ENCODE peak calls at places on chromosomes 13 and 19, in nine cellular contexts. Z is thyroid gland, E is ovary, Y is IMR-90, U is A549, K is adrenal gland, A is gastrocnemius medialis, H is heart left ventricle, Q is body of pancreas. X is an unnamed sample.

GRCh38 chr13:59261928-59262488 is 901.7 kb downstream of the DIAPH3 start:
- DNase-seq in K (no peak), Y (peak), A (no peak), U (peak), Z (peak), Q (no peak), E (no peak), H (no peak), X (no peak)

GRCh38 chr19:7500811-7501450 is 12.1 kb upstream of the PEX11G start:
- DNase-seq in U (peak), Q (peak), Y (peak), A (no peak), E (peak), K (peak), H (peak), Z (no peak), X (no peak)

GRCh38 chr19:15631817-15632216 is 8.9 kb upstream of the CYP4F3 start:
- DNase-seq in E (no peak), Y (no peak), Q (no peak), H (no peak), K (peak), Z (no peak), U (no peak), A (no peak), X (peak)

GRCh38 chr13:93775507-93776108 is 549.0 kb downstream of the GPC6 start:
- DNase-seq in A (no peak), K (no peak), E (no peak), H (no peak), Y (peak), Q (no peak), U (no peak), Z (no peak), X (no peak)

GRCh38 chr19:43781630-43782310 is 997 bp upstream of the KCNN4 start:
- DNase-seq in Y (no peak), U (no peak), Z (no peak), Q (no peak), E (no peak), K (no peak), A (no peak), H (no peak), X (no peak)

GRCh38 chr13:98746968-98747367 is 5.5 kb downstream of the SLC15A1 start:
- DNase-seq in K (no peak), Q (no peak), U (peak), H (no peak), E (no peak), A (no peak), Z (no peak), Y (no peak), X (no peak)

GRCh38 chr13:48775804-48776203 is 122.1 kb downstream of the CYSLTR2 start:
- DNase-seq in Z (no peak), K (no peak), Q (no peak), Y (peak), E (no peak), A (no peak), H (no peak), U (no peak), X (no peak)

GRCh38 chr13:97749174-97749573 is 204.3 kb upstream of the IPO5 start:
- DNase-seq in Q (no peak), K (no peak), E (no peak), H (no peak), A (no peak), Z (no peak), U (peak), Y (peak), X (no peak)

GRCh38 chr19:43595605-43595998 is 332 bp downstream of the IRGQ start:
- DNase-seq in H (no peak), U (no peak), A (no peak), E (peak), Q (no peak), Y (no peak), K (no peak), Z (peak), X (no peak)

GRCh38 chr13:73473016-73473415 is 414.2 kb downstream of the KLF5 start:
- DNase-seq in K (no peak), Z (no peak), A (no peak), Y (no peak), H (no peak), E (no peak), Q (no peak), U (no peak), X (no peak)

GRCh38 chr13:109712187-109712601 is 74.2 kb downstream of the IRS2 start:
- DNase-seq in E (no peak), Z (no peak), H (no peak), Q (no peak), U (no peak), A (no peak), Y (no peak), K (no peak), X (no peak)

GRCh38 chr19:5692785-5693194 is 2.7 kb downstream of the RPL36 start:
- DNase-seq in A (no peak), K (no peak), Z (no peak), Q (no peak), Y (no peak), U (peak), E (no peak), H (no peak), X (no peak)

GRCh38 chr19:32750441-32751055 is 31.0 kb downstream of the TDRD12 start:
- DNase-seq in U (no peak), E (no peak), Y (no peak), H (no peak), K (no peak), Q (no peak), Z (no peak), A (no peak), X (no peak)

GRCh38 chr19:2087621-2088100 is 8.5 kb downstream of the MOB3A start:
- DNase-seq in K (no peak), Q (peak), H (no peak), Z (no peak), E (no peak), A (no peak), U (no peak), Y (no peak), X (no peak)
- TF ChIP-seq CTCF in K (no peak), Q (no peak), H (no peak), Z (no peak), E (no peak), A (no peak), U (no peak), Y (no peak), X (no peak)

GRCh38 chr19:48966541-48967345 is 1.6 kb downstream of the FTL start:
- DNase-seq in A (no peak), Q (no peak), H (no peak), K (no peak), U (no peak), Z (peak), Y (no peak), E (no peak), X (no peak)
- TF ChIP-seq POLR2A in A (no peak), Q (no peak), H (no peak), K (no peak), U (peak), Z (no peak), Y (no peak), E (peak), X (peak)

DNA sequence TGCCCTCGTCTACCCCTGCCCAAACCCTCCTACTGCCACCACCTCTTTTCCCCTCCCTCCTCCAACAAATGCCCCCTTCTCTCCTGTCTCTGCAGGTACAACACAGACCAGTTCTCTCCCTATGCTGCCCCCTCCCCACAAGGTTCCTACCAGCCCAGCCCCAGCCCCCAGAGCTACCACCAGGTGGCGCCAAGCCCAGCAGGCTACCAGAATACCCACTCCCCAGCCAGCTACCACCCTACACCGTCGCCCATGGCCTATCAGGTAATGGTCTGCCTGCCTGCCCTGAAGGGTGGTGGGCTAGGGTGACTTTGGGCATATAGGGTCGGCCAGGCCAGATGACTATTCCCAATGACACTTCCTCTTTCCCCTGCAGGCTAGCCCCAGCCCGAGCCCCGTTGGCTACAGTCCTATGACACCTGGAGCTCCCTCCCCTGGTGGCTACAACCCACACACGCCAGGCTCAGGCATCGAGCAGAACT is 6.5 kb upstream of the TIMM50 start:
- DNase-seq in Y (peak), Q (peak), A (no peak), H (peak), E (peak), U (peak), Z (peak), K (peak), X (peak)
- TF ChIP-seq CTCF in Y (peak), Q (peak), A (peak), H (peak), E (peak), U (peak), Z (peak), K (peak), X (peak)

DNA sequence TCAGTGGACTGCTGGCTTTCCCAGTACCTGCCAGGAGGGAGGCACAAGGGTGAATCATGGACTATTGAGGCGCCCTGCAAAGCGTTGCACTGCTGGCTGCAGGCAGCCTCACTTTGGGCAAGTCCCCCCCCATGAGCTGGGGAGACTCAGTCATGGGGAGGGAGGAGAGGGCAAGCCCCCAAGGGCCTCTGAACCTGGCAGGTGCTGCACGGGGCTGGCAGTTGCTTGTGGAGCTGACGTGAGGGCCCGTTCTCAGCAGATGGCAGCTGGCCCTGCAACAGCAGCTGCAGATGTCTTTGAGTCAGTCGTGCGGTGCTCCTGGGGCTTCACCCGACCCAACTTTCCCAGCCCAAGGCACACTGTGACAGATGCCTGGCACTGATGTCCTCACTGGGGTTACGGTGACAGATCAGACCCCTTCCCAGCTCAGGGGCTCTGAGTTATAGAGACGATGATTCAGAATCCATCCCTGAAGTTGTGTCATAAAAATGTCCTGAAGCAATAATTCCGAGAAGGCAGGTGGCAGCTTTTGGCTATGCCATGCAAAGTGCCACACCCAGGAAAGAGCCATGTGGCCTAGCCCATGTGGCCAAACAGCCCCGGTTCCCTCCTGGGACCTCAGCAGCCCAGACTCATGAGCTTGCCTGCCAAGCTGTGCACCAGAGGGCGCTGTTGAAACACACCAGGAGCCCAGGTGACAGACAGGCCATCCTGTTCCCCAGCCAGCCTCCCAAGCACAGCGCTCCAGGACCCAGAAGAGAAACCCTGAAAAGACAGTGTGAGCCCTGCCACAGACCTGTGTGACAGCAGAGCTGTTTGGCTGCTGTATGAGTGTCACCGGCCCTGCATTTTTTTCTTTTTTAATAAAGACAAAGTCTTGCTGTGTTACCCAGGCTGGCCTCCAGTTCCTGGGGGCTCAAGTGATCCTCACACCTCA is 53.6 kb upstream of the LDLR start:
- DNase-seq in A (peak), Q (peak), H (peak), E (peak), K (peak), U (peak), Z (peak), Y (peak), X (peak)
- TF ChIP-seq POLR2A in A (no peak), Q (no peak), H (no peak), E (no peak), K (no peak), U (no peak), Z (no peak), Y (no peak), X (no peak)

DNA sequence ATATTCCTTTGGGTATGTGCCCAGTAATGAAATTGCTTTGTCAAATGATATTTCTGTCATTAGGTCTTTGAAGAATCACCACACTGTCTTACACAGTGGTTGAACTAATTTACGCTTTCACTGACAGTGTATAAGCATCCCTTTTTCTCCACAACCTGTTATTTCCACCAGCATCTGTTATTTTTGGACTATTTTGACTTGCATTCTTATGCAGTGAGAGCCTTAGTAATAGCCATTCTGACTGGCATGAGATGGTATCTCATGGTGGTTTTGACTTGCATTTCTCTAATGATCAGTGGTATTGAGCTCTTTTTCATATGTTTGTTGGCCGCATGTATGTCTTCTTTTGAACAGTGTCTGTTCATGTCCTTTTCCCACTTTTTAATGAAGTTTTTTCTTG is 92.0 kb upstream of the SPATA13 start:
- DNase-seq in K (no peak), Q (no peak), E (no peak), Y (no peak), A (no peak), Z (no peak), H (no peak), U (no peak), X (no peak)
- TF ChIP-seq CTCF in K (no peak), Q (no peak), E (no peak), Y (no peak), A (no peak), Z (no peak), H (no peak), U (no peak), X (no peak)

DNA sequence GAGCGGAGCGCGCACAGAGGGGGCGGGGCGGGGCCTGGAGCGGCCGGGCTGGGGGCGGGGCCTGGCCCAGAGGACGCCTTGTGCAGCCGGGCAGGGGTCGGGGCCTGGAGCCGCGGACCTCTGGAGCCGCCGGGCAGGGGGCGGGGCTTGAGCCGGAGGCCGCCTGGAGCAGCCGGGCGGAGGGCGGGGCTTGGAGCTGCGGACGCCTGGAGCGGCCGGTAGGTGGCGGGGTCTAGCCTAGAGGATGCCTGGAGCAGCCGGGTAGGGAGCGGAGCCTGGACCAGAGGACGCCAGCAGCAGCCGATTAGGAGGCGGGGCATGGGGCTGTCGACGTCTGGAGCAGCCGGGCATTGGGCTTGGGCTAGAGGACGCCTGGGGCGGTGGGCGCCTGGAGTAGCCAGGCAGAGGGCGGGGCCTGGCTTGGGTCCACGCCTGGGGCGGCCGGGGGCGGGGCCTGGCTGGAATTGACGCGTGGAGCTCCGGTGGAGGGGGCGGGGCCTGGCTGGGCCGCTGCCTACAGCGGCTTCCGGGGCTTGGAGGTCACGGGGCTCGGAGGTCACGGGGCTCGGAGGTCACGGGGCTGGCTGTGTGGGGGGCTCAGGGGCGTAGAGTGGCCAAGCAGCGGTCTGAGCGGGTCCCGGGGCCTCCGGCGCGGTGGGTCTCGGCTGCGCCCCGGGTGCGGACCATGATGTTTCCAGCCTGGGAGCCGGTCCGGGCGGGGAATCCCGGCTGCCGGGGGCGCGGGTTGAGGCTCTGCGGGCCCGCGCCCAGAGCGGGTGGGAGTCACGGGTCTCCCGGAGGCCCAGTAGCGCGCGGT is at the start of gene ANKRD10:
- DNase-seq in Z (peak), Y (peak), A (peak), U (peak), E (peak), Q (peak), K (peak), H (peak), X (peak)
- TF ChIP-seq POLR2A in Z (peak), Y (peak), A (peak), U (no peak), E (peak), Q (peak), K (peak), H (no peak), X (peak)

GRCh38 chr19:1177322-1178114 is 3.5 kb upstream of the SBNO2 start:
- DNase-seq in A (no peak), H (no peak), U (peak), Y (peak), E (peak), Z (no peak), Q (no peak), K (no peak), X (no peak)
- TF ChIP-seq CTCF in A (no peak), H (no peak), U (no peak), Y (peak), E (no peak), Z (no peak), Q (no peak), K (no peak), X (no peak)

GRCh38 chr19:23273594-23274412 is 23.6 kb upstream of the ZNF724 start:
- DNase-seq in Y (peak), E (peak), U (peak), H (peak), K (peak), Z (peak), A (peak), Q (peak), X (peak)
- TF ChIP-seq POLR2A in Y (peak), E (peak), U (peak), H (no peak), K (peak), Z (peak), A (peak), Q (peak), X (peak)

DNA sequence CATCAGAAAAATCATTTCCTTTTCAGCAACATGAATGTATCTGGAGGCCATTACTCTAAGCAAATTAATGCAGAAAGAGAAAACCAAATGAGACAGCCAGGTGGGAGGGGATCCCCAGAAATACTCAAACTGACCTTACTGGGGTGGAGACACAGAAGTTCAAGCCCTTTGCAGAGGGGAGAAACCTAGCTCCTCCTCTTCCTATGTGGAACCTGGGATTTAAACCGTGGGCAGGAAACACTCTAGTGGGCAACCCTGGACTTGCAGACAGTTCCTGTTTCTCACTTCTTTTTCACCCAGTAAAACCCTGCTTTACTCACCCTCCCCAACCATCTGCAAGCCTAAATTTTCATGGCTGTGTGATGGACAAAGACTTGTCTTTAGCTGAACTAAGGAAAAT is 61.3 kb downstream of the SLITRK6 start:
- DNase-seq in Y (no peak), Z (no peak), A (no peak), Q (no peak), E (no peak), U (no peak), K (no peak), H (no peak), X (no peak)
- TF ChIP-seq CTCF in Y (no peak), Z (no peak), A (no peak), Q (no peak), E (no peak), U (no peak), K (no peak), H (no peak), X (no peak)

X was measured in right lobe of liver.